ENCODE peak calls at places on chromosomes 6 and 20, in five cellular contexts. P, E, R, L and F are unnamed samples.

GRCh38 chr6:45163952-45164766 is 164.0 kb upstream of the RUNX2 start:
- DNase-seq in R (no peak), E (no peak), P (no peak), L (no peak), F (peak)

GRCh38 chr20:49699200-49699992 is 14.3 kb downstream of the B4GALT5 start:
- DNase-seq in R (no peak), L (no peak), E (no peak), P (peak), F (no peak)

GRCh38 chr6:73983367-73983766 is 287.4 kb downstream of the CD109 start:
- DNase-seq in P (no peak), L (no peak), E (no peak), R (no peak), F (no peak)

GRCh38 chr6:143745160-143746133 is 67.7 kb downstream of the PHACTR2 start:
- DNase-seq in R (peak), E (no peak), P (peak), L (peak), F (no peak)

GRCh38 chr6:3585320-3585935 is 128.6 kb upstream of the SLC22A23 start:
- DNase-seq in P (no peak), R (no peak), L (no peak), E (no peak), F (peak)

GRCh38 chr6:89640804-89641203 is 2.3 kb upstream of the LYRM2 start:
- DNase-seq in R (no peak), E (no peak), L (no peak), P (no peak), F (no peak)

GRCh38 chr6:108650781-108651180 is 90.1 kb downstream of the FOXO3 start:
- DNase-seq in L (no peak), E (no peak), P (no peak), R (no peak), F (no peak)

GRCh38 chr6:130796313-130796905 is 30.8 kb upstream of the SMLR1 start:
- DNase-seq in L (no peak), R (no peak), E (no peak), P (no peak), F (no peak)

GRCh38 chr20:56986931-56987720 is 279.3 kb downstream of the BMP7 start:
- DNase-seq in E (no peak), L (no peak), P (no peak), R (no peak), F (no peak)

GRCh38 chr6:4906293-4906941 is 97.4 kb downstream of the RPP40 start:
- DNase-seq in E (no peak), P (no peak), L (no peak), R (no peak), F (no peak)

GRCh38 chr20:22723659-22724058 is 139.3 kb upstream of the FOXA2 start:
- DNase-seq in L (no peak), R (no peak), P (no peak), E (no peak), F (no peak)

GRCh38 chr6:24584390-24584735 is 61.6 kb downstream of the KIAA0319 start:
- DNase-seq in P (no peak), L (no peak), E (no peak), R (no peak), F (no peak)

GRCh38 chr20:25278636-25279361 is 30.9 kb downstream of the PYGB start:
- DNase-seq in R (no peak), P (no peak), E (peak), L (no peak), F (no peak)

DNA sequence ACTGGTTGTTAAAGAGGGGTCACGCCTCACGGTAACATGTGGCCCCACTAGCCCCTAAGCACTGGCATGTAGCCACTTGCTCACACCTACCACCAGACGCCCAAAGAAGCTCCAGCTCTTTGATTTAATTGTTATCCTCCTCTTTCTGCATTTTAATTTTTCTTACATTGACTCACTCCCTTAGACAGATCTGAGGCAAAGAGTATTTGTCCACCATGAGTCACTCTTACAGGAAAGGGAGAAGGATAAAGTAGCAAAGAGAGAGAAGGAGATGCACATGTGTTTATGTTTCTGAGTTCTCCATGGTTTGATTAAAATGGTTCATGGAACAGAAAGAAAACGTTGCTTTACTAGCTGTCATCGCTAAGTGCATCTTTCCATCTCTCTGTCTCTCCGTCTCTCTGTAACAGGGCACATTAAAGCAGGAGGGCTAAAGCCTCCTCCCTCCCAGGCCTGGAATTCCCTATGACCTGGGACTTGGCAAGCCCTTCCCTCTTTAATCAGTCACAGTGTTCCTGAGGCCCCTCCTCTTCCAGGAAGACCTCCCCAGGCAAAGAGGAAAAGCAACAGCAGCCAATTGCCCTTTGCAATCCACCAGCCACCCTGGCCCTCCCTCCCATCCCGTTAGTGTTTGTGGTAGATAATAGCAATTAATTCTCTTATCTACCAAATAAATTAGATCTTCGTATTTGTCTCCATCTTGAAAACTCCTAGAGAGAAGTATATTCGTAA is 112.8 kb upstream of the TSHZ2 start:
- DNase-seq in L (peak), P (no peak), E (no peak), R (no peak), F (peak)
- H3K27ac ChIP-seq in L (no peak), P (no peak), E (peak), R (no peak), F (peak)

DNA sequence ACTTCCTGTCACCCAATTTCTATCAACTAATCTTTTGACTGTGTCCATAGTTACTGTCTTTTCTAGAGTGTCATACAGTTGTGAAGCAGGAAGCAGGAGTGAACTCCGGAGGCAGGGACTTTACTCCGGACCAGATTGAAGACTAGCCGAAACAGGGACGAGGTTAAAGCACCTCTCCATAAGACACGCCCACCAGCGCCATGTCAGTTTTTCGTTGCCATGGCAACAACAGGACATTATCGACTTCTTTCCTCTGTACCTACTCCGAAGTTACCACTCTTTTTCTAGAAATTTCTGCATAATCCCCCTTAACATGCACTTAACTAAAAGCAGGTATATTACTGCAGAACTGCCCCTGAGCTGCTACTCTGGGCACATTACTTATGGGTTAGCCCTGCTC is 25.2 kb downstream of the TRIM38 start:
- DNase-seq in L (peak), E (no peak), R (no peak), P (no peak), F (no peak)
- H3K27ac ChIP-seq in L (no peak), E (no peak), R (no peak), P (no peak), F (no peak)

GRCh38 chr20:5950271-5951031 is at the start of the genes MCM8 and TRMT6:
- DNase-seq in R (peak), E (peak), L (peak), P (peak), F (peak)
- H3K27ac ChIP-seq in R (peak), E (peak), L (no peak), P (peak), F (peak)

GRCh38 chr6:69915346-69915745 is 49.0 kb downstream of the COL19A1 start:
- DNase-seq in L (no peak), R (no peak), E (no peak), P (peak), F (no peak)
- H3K27ac ChIP-seq in L (no peak), R (no peak), E (no peak), P (no peak), F (no peak)

DNA sequence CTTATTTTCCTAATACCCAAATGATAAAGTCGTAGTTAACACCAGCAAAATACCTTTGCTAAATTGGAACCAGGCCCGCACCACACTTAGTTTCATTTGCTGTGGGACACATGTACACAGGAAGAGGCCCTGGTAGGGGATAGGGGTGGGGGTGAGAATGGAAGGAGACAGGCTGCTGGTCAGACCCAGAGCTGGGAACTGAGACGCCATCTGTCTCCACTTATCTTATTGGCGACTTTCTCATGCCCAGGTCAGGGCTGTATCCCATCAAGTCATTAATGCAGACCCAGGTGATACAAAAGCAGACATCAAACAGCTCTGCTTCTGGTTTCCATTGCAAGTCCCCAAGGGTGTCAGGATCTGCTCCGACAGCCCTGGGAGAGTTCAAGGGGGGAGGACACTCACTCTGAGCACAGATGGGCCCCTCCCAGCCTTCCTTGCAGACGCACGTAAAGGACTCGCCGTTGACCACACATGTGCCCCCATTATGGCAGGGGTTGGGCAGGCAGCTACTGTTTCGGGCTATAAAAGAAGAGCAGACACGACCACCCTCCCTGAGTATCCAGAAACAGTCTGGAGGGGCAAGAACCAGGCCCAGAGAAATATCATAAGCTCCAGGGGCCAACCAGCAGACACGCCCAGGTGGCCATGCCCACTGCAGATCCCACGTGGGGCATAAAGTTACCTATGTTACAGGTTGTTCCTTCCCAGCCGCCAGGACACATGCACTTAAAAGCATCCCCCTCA is 29.2 kb downstream of the JAG1 start:
- DNase-seq in R (no peak), L (no peak), E (no peak), P (no peak), F (no peak)
- H3K27ac ChIP-seq in R (peak), L (no peak), E (no peak), P (no peak), F (peak)

GRCh38 chr6:35091353-35092083 is 49.6 kb downstream of the TCP11 start:
- DNase-seq in L (no peak), P (peak), E (no peak), R (no peak), F (no peak)

GRCh38 chr6:35094183-35094582 is 47.0 kb downstream of the TCP11 start:
- DNase-seq in E (no peak), L (no peak), P (no peak), R (no peak), F (no peak)

GRCh38 chr6:35092362-35093117 is 48.6 kb downstream of the TCP11 start:
- DNase-seq in E (no peak), L (no peak), R (peak), P (peak), F (no peak)

GRCh38 chr6:35093783-35094182 is 47.4 kb downstream of the TCP11 start:
- DNase-seq in P (peak), R (peak), E (no peak), L (no peak), F (no peak)

GRCh38 chr6:35093118-35093445 is 48.1 kb downstream of the TCP11 start:
- DNase-seq in E (no peak), R (no peak), L (no peak), P (peak), F (no peak)
- H3K27ac ChIP-seq in E (peak), R (peak), L (no peak), P (peak), F (no peak)

DNA sequence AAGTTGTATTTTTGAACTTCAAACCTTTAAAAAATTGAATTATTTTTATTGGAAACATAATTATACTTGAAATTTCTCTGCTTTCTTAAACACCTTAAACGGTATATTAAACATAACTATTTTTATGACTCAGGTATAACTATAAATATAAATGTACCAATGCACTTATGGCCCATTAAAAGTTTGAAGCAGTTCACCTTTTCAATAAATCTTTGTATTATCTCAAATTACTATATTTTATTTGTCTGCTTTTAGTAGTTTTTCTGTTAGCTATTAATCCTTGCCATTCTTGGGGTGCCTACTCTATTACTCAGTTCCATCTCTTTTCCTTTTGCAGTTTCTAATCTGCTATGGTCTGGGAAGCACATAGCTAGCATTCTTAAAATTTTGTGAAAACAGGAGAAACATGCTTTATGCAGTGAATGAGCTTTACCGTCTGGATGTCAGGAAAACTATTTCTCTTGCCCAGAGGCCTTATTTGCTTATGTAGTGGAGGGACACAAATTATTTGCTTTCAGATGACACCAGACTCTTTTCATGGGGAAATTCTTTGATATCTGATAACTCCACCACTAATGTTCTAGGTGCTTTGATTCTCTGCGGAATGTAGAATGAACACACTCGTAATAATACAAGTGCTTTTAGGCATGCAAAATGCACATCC is 378.9 kb upstream of the CITED2 start:
- DNase-seq in P (no peak), R (no peak), E (no peak), L (no peak), F (no peak)
- H3K27ac ChIP-seq in P (no peak), R (no peak), E (no peak), L (no peak), F (no peak)

GRCh38 chr6:43926644-43927524 is 156.9 kb downstream of the VEGFA start:
- DNase-seq in E (peak), R (peak), L (peak), P (peak), F (peak)
- H3K27ac ChIP-seq in E (no peak), R (no peak), L (peak), P (peak), F (peak)

GRCh38 chr6:41711323-41712038 is 23.9 kb downstream of the TFEB start:
- DNase-seq in E (no peak), L (no peak), P (no peak), R (no peak), F (no peak)
- H3K27ac ChIP-seq in E (peak), L (no peak), P (no peak), R (peak), F (no peak)

GRCh38 chr6:117817992-117818391 is 89.1 kb upstream of the SLC35F1 start:
- DNase-seq in R (no peak), L (no peak), P (no peak), E (no peak), F (no peak)
- H3K27ac ChIP-seq in R (no peak), L (no peak), P (no peak), E (no peak), F (no peak)